ENCODE peak calls at places on chromosomes 7 and 10, in eight cellular contexts. N, E, T, A, C, O, S and P are unnamed samples.

GRCh38 chr10:126001579-126001978 is 105.2 kb downstream of the FANK1 start:
- DNase-seq in N (no peak), E (no peak), T (no peak), A (peak), C (no peak), O (no peak), S (no peak), P (no peak)

GRCh38 chr7:118079369-118079768 is 104.6 kb upstream of the LSM8 start:
- DNase-seq in N (no peak), E (no peak), T (peak), A (no peak), C (peak), O (no peak), S (peak), P (no peak)

GRCh38 chr10:111429288-111430028 is 352.6 kb downstream of the ADRA2A start:
- DNase-seq in N (no peak), E (peak), T (no peak), A (peak), C (no peak), O (no peak), S (no peak), P (no peak)

GRCh38 chr7:155457544-155458316 is at the start of gene EN2:
- DNase-seq in N (no peak), E (peak), T (no peak), A (no peak), C (no peak), O (no peak), S (no peak), P (no peak)

GRCh38 chr10:44822993-44823392 is 88.1 kb upstream of the TMEM72 start:
- DNase-seq in N (no peak), E (no peak), T (no peak), A (no peak), C (no peak), O (no peak), S (no peak), P (no peak)

GRCh38 chr7:107091306-107091705 is 46.8 kb downstream of the PRKAR2B start:
- DNase-seq in N (no peak), E (no peak), T (no peak), A (no peak), C (no peak), O (no peak), S (no peak), P (no peak)

GRCh38 chr7:151316896-151317295 is 24.7 kb upstream of the NUB1 start:
- DNase-seq in N (no peak), E (no peak), T (no peak), A (no peak), C (no peak), O (no peak), S (no peak), P (no peak)

GRCh38 chr7:77368974-77369373 is 47.2 kb downstream of the GSAP start:
- DNase-seq in N (no peak), E (peak), T (peak), A (no peak), C (no peak), O (no peak), S (peak), P (no peak)

GRCh38 chr7:22129819-22130580 is 184.3 kb upstream of the CDCA7L start:
- DNase-seq in N (no peak), E (no peak), T (no peak), A (no peak), C (no peak), O (no peak), S (no peak), P (no peak)

GRCh38 chr10:69668722-69669121 is 38.7 kb downstream of the FAM241B start:
- DNase-seq in N (no peak), E (no peak), T (no peak), A (no peak), C (no peak), O (no peak), S (no peak), P (no peak)

GRCh38 chr7:36627836-36628235 is 96.5 kb downstream of the AOAH start:
- DNase-seq in N (no peak), E (no peak), T (no peak), A (no peak), C (no peak), O (no peak), S (no peak), P (no peak)

GRCh38 chr7:155483245-155483644 is 25.3 kb downstream of the EN2 start:
- DNase-seq in N (no peak), E (no peak), T (no peak), A (no peak), C (no peak), O (no peak), S (no peak), P (peak)

GRCh38 chr7:74606101-74606908 is 51.2 kb upstream of the GTF2I start:
- DNase-seq in N (no peak), E (peak), T (no peak), A (peak), C (no peak), O (no peak), S (no peak), P (peak)

GRCh38 chr10:60466267-60467201 is 76.9 kb upstream of the ANK3 start:
- DNase-seq in N (no peak), E (no peak), T (peak), A (no peak), C (no peak), O (no peak), S (peak), P (no peak)

GRCh38 chr7:463362-464176 is 56.1 kb downstream of the PDGFA start:
- DNase-seq in N (no peak), E (no peak), T (no peak), A (no peak), C (no peak), O (no peak), S (no peak), P (peak)

GRCh38 chr10:92699518-92700272 is 9.9 kb downstream of the HHEX start:
- DNase-seq in N (no peak), E (peak), T (no peak), A (peak), C (no peak), O (no peak), S (peak), P (peak)

GRCh38 chr10:25261110-25261509 is 86.3 kb downstream of the GPR158 start:
- DNase-seq in N (no peak), E (no peak), T (no peak), A (no peak), C (no peak), O (no peak), S (no peak), P (no peak)

GRCh38 chr7:80721880-80722595 is 83.6 kb downstream of the CD36 start:
- DNase-seq in N (peak), E (no peak), T (peak), A (no peak), C (peak), O (no peak), S (peak), P (no peak)

GRCh38 chr7:113698556-113699220 is 220.1 kb downstream of the PPP1R3A start:
- DNase-seq in N (no peak), E (peak), T (peak), A (peak), C (peak), O (peak), S (peak), P (peak)

GRCh38 chr10:125627646-125628045 is 55.3 kb downstream of the TEX36 start:
- DNase-seq in N (no peak), E (no peak), T (no peak), A (no peak), C (no peak), O (no peak), S (no peak), P (no peak)

GRCh38 chr7:99834382-99834781 is 6.6 kb downstream of the CYP3A43 start:
- DNase-seq in N (no peak), E (no peak), T (no peak), A (no peak), C (no peak), O (no peak), S (no peak), P (no peak)

GRCh38 chr7:380724-381210 is 90.8 kb downstream of the FOXL3 start:
- DNase-seq in N (no peak), E (no peak), T (no peak), A (no peak), C (no peak), O (no peak), S (no peak), P (no peak)

GRCh38 chr7:158815046-158815445 is 14.3 kb downstream of the ESYT2 start:
- DNase-seq in N (no peak), E (peak), T (no peak), A (no peak), C (no peak), O (no peak), S (no peak), P (no peak)

GRCh38 chr10:47404937-47405336 is 20.8 kb upstream of the ZNF488 start:
- DNase-seq in N (no peak), E (no peak), T (no peak), A (no peak), C (no peak), O (no peak), S (no peak), P (no peak)

GRCh38 chr10:10794776-10795175 is 222.9 kb upstream of the CELF2 start:
- DNase-seq in N (peak), E (no peak), T (peak), A (no peak), C (peak), O (no peak), S (peak), P (no peak)

GRCh38 chr10:61130366-61130765 is 186.4 kb upstream of the RHOBTB1 start:
- DNase-seq in N (peak), E (no peak), T (peak), A (no peak), C (no peak), O (no peak), S (peak), P (no peak)

GRCh38 chr7:137873524-137873923 is 26.8 kb upstream of the DGKI start:
- DNase-seq in N (peak), E (no peak), T (no peak), A (no peak), C (no peak), O (no peak), S (no peak), P (peak)

GRCh38 chr10:3935933-3936359 is 150.9 kb upstream of the KLF6 start:
- DNase-seq in N (no peak), E (no peak), T (peak), A (no peak), C (no peak), O (no peak), S (peak), P (no peak)

GRCh38 chr10:102358717-102359382 is 36.7 kb upstream of the NFKB2 start:
- DNase-seq in N (peak), E (no peak), T (no peak), A (no peak), C (no peak), O (no peak), S (no peak), P (peak)

GRCh38 chr7:70512144-70512543 is 619.8 kb upstream of the GALNT17 start:
- DNase-seq in N (no peak), E (peak), T (no peak), A (no peak), C (no peak), O (no peak), S (no peak), P (no peak)

DNA sequence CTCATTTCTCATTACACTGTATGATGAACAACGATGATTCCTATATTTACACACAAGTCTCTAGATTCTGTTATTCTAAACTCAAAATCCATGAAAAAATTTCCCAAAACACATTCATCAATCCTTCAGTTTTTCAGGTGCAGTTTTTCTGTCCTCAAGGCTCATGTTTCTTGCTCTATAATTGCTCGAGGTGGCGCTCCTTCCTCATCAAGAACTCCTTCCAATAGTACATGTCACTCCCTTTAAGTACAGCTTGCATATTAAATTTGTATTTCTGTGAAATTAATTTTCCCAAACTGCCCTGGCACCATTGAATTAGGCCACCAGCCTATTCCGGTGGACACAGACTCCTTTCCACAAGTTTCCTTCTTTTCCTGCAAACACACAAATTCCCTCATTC is 188.7 kb upstream of the MINDY3 start:
- DNase-seq in N (no peak), E (no peak), T (no peak), A (no peak), C (no peak), O (no peak), S (no peak), P (no peak)
- TF ChIP-seq CTCF in N (no peak), E (no peak), T (no peak), A (no peak), C (no peak), O (no peak), S (no peak), P (no peak)

GRCh38 chr7:121395961-121396757 is at the start of gene FAM3C:
- DNase-seq in N (peak), E (peak), T (peak), A (peak), C (peak), O (peak), S (peak), P (peak)

GRCh38 chr7:121395494-121395960 is 581 bp downstream of the FAM3C start:
- DNase-seq in N (no peak), E (no peak), T (peak), A (no peak), C (peak), O (peak), S (no peak), P (peak)

GRCh38 chr7:121397346-121397745 is 1.2 kb upstream of the FAM3C start:
- DNase-seq in N (no peak), E (no peak), T (no peak), A (no peak), C (no peak), O (no peak), S (no peak), P (no peak)

GRCh38 chr7:121397832-121398231 is 1.7 kb upstream of the FAM3C start:
- DNase-seq in N (no peak), E (no peak), T (no peak), A (no peak), C (no peak), O (no peak), S (no peak), P (no peak)

GRCh38 chr7:121398246-121398645 is 2.1 kb upstream of the FAM3C start:
- DNase-seq in N (no peak), E (no peak), T (no peak), A (peak), C (no peak), O (peak), S (no peak), P (no peak)
- TF ChIP-seq CTCF in N (peak), E (peak), T (no peak), A (peak), C (no peak), O (peak), S (peak), P (no peak)

DNA sequence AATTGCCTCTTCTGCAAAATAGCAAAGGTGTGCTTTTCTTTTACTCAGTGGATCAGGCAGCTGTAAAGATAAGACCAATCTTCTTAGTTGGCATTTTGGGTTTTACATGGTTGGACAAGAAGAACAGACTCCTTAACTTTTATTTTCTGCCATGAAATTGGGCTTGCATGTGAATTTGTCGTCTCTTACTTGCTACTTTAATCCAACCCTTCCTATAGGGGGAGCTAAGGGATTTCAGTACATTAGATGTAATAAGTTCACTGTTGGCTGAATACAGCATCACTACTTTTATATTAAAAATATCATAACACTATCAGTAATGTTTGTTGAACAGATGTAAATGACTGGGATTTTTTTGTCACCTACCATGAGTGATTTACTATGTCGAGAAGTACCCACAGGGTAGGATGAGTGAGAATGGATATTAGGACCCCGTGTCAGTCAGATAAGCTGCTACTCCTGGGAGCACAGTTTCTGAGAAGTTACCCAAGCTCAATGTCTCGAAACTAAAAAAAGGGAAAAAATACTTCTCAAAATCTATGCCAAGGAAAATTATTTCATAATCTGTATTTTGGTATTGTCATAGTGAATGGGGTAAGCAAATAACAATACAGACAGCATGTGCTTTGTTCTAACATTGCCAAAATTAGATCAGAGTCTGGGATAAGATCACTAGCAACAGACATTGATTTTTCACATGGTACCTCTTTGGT is 127.4 kb upstream of the AGR3 start:
- DNase-seq in N (no peak), E (no peak), T (peak), A (no peak), C (no peak), O (peak), S (peak), P (no peak)
- TF ChIP-seq CTCF in N (peak), E (peak), T (peak), A (peak), C (no peak), O (peak), S (peak), P (peak)

GRCh38 chr7:26584964-26585650 is 279.3 kb downstream of the SKAP2 start:
- DNase-seq in N (no peak), E (no peak), T (no peak), A (no peak), C (no peak), O (no peak), S (no peak), P (no peak)
- TF ChIP-seq CTCF in N (no peak), E (no peak), T (no peak), A (no peak), C (no peak), O (no peak), S (no peak), P (no peak)

DNA sequence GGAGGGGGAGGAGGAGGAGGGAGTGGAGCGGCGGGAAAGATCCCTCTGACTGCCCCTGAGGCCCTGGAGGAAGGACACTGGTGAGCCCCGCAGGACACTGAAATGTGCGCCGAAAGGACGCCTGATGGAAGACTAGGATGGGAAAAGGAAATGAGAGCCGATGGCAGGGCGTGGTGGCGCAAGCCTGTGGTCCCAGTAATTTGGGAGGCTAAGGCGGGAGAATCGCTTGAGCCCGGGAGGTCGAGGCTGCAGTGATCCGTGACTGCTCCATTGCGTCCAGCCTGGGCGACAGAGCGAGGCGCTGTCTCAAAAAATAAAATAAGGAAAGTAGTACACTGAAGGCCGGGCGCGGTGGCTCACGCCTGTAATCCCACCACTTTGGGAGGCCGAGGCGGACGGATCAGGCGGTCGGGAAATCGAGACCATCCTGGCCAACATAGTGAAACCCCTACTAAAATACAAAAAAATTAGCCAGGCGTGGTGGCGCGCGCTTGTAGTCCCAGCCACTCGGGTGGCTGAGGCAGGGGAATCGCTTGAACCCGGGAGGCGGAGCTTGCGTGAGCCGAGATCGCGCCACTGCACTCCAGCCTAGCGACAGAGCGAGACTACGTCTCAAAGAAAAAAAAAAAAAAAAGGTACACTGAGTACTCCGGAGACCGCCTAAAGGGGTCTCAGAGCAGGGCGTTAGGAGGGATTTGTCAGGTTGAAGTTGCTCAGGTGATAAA is 561 bp upstream of the HNRNPF start:
- DNase-seq in N (no peak), E (no peak), T (no peak), A (no peak), C (no peak), O (no peak), S (no peak), P (peak)
- TF ChIP-seq CTCF in N (no peak), E (no peak), T (no peak), A (no peak), C (no peak), O (no peak), S (no peak), P (no peak)

GRCh38 chr7:40329601-40330153 is 194.9 kb downstream of the SUGCT start:
- DNase-seq in N (no peak), E (peak), T (peak), A (peak), C (peak), O (peak), S (peak), P (no peak)
- TF ChIP-seq CTCF in N (peak), E (peak), T (peak), A (peak), C (peak), O (peak), S (peak), P (peak)

GRCh38 chr10:14190702-14191101 is 140.0 kb downstream of the FRMD4A start:
- DNase-seq in N (no peak), E (no peak), T (no peak), A (no peak), C (no peak), O (no peak), S (no peak), P (no peak)
- TF ChIP-seq CTCF in N (no peak), E (no peak), T (no peak), A (no peak), C (no peak), O (no peak), S (no peak), P (no peak)

GRCh38 chr10:58393317-58393716 is 8.1 kb downstream of the TFAM start:
- DNase-seq in N (no peak), E (no peak), T (no peak), A (no peak), C (no peak), O (no peak), S (peak), P (no peak)
- TF ChIP-seq CTCF in N (no peak), E (no peak), T (no peak), A (no peak), C (no peak), O (no peak), S (peak), P (no peak)